ENCODE peak calls at places on chromosomes 13 and 19, in nine cellular contexts. One of them, this sample, is unnamed.

GRCh38 chr13:98055623-98056022 is 87.3 kb upstream of the FARP1 start:
- DNase-seq in GM04504: no peak
- DNase-seq in activated CD4-positive, alpha-beta T cell treated with anti-CD3 and anti-CD28 coated beads, Interleukin-2, amount 50 U/mL, for 1 hour: no peak
- DNase-seq in AG04449: no peak
- DNase-seq in GM06990: no peak
- DNase-seq in stimulated activated CD4-positive, alpha-beta T cell treated with anti-CD3 and anti-CD28 coated beads, Interleukin-4, amount 100 ng/mL, for 24 hours: no peak
- DNase-seq in germinal center: no peak
- DNase-seq in iPS-NIHi11: no peak
- DNase-seq in fibroblast of pulmonary artery: no peak
- DNase-seq in this sample: no peak

GRCh38 chr13:98443329-98443728 is 133.6 kb downstream of the STK24 start:
- DNase-seq in GM04504: peak
- DNase-seq in activated CD4-positive, alpha-beta T cell treated with anti-CD3 and anti-CD28 coated beads, Interleukin-2, amount 50 U/mL, for 1 hour: no peak
- DNase-seq in AG04449: no peak
- DNase-seq in GM06990: no peak
- DNase-seq in stimulated activated CD4-positive, alpha-beta T cell treated with anti-CD3 and anti-CD28 coated beads, Interleukin-4, amount 100 ng/mL, for 24 hours: no peak
- DNase-seq in germinal center: no peak
- DNase-seq in iPS-NIHi11: no peak
- DNase-seq in fibroblast of pulmonary artery: peak
- DNase-seq in this sample: no peak

GRCh38 chr13:94351292-94352000 is 128.0 kb downstream of the DCT start:
- DNase-seq in GM04504: peak
- DNase-seq in activated CD4-positive, alpha-beta T cell treated with anti-CD3 and anti-CD28 coated beads, Interleukin-2, amount 50 U/mL, for 1 hour: no peak
- DNase-seq in AG04449: peak
- DNase-seq in GM06990: no peak
- DNase-seq in stimulated activated CD4-positive, alpha-beta T cell treated with anti-CD3 and anti-CD28 coated beads, Interleukin-4, amount 100 ng/mL, for 24 hours: peak
- DNase-seq in germinal center: no peak
- DNase-seq in iPS-NIHi11: no peak
- DNase-seq in fibroblast of pulmonary artery: peak
- DNase-seq in this sample: no peak

GRCh38 chr13:19836472-19836871 is 27.0 kb downstream of the ZMYM5 start:
- DNase-seq in GM04504: no peak
- DNase-seq in activated CD4-positive, alpha-beta T cell treated with anti-CD3 and anti-CD28 coated beads, Interleukin-2, amount 50 U/mL, for 1 hour: no peak
- DNase-seq in AG04449: no peak
- DNase-seq in GM06990: no peak
- DNase-seq in stimulated activated CD4-positive, alpha-beta T cell treated with anti-CD3 and anti-CD28 coated beads, Interleukin-4, amount 100 ng/mL, for 24 hours: no peak
- DNase-seq in germinal center: no peak
- DNase-seq in iPS-NIHi11: no peak
- DNase-seq in fibroblast of pulmonary artery: peak
- DNase-seq in this sample: no peak

GRCh38 chr19:38989066-38989605 is 13.6 kb upstream of the FBXO17 start:
- DNase-seq in GM04504: no peak
- DNase-seq in activated CD4-positive, alpha-beta T cell treated with anti-CD3 and anti-CD28 coated beads, Interleukin-2, amount 50 U/mL, for 1 hour: no peak
- DNase-seq in AG04449: no peak
- DNase-seq in GM06990: no peak
- DNase-seq in stimulated activated CD4-positive, alpha-beta T cell treated with anti-CD3 and anti-CD28 coated beads, Interleukin-4, amount 100 ng/mL, for 24 hours: no peak
- DNase-seq in germinal center: no peak
- DNase-seq in iPS-NIHi11: peak
- DNase-seq in fibroblast of pulmonary artery: no peak
- DNase-seq in this sample: no peak

GRCh38 chr13:25463496-25463895 is 91.7 kb downstream of the ATP8A2 start:
- DNase-seq in GM04504: no peak
- DNase-seq in activated CD4-positive, alpha-beta T cell treated with anti-CD3 and anti-CD28 coated beads, Interleukin-2, amount 50 U/mL, for 1 hour: no peak
- DNase-seq in AG04449: peak
- DNase-seq in GM06990: no peak
- DNase-seq in stimulated activated CD4-positive, alpha-beta T cell treated with anti-CD3 and anti-CD28 coated beads, Interleukin-4, amount 100 ng/mL, for 24 hours: no peak
- DNase-seq in germinal center: no peak
- DNase-seq in iPS-NIHi11: no peak
- DNase-seq in fibroblast of pulmonary artery: no peak
- DNase-seq in this sample: no peak

GRCh38 chr19:27993619-27994018 is 1219.3 kb downstream of the UQCRFS1 start:
- DNase-seq in GM04504: no peak
- DNase-seq in activated CD4-positive, alpha-beta T cell treated with anti-CD3 and anti-CD28 coated beads, Interleukin-2, amount 50 U/mL, for 1 hour: no peak
- DNase-seq in AG04449: no peak
- DNase-seq in GM06990: no peak
- DNase-seq in stimulated activated CD4-positive, alpha-beta T cell treated with anti-CD3 and anti-CD28 coated beads, Interleukin-4, amount 100 ng/mL, for 24 hours: no peak
- DNase-seq in germinal center: no peak
- DNase-seq in iPS-NIHi11: no peak
- DNase-seq in fibroblast of pulmonary artery: no peak
- DNase-seq in this sample: no peak

GRCh38 chr19:58319241-58319640 is 7.6 kb upstream of the ZSCAN22 start:
- DNase-seq in GM04504: no peak
- DNase-seq in activated CD4-positive, alpha-beta T cell treated with anti-CD3 and anti-CD28 coated beads, Interleukin-2, amount 50 U/mL, for 1 hour: no peak
- DNase-seq in AG04449: no peak
- DNase-seq in GM06990: no peak
- DNase-seq in stimulated activated CD4-positive, alpha-beta T cell treated with anti-CD3 and anti-CD28 coated beads, Interleukin-4, amount 100 ng/mL, for 24 hours: no peak
- DNase-seq in germinal center: no peak
- DNase-seq in iPS-NIHi11: no peak
- DNase-seq in fibroblast of pulmonary artery: no peak
- DNase-seq in this sample: no peak

GRCh38 chr19:16366433-16367268 is 42.0 kb downstream of the KLF2 start:
- DNase-seq in GM04504: no peak
- DNase-seq in activated CD4-positive, alpha-beta T cell treated with anti-CD3 and anti-CD28 coated beads, Interleukin-2, amount 50 U/mL, for 1 hour: peak
- DNase-seq in AG04449: no peak
- DNase-seq in GM06990: peak
- DNase-seq in stimulated activated CD4-positive, alpha-beta T cell treated with anti-CD3 and anti-CD28 coated beads, Interleukin-4, amount 100 ng/mL, for 24 hours: peak
- DNase-seq in germinal center: peak
- DNase-seq in iPS-NIHi11: no peak
- DNase-seq in fibroblast of pulmonary artery: no peak
- DNase-seq in this sample: peak

This sample was measured in MM.1S.